ENCODE peak calls at places on chromosomes 4 and X, in seven cellular contexts. One of them, this sample, is unnamed.

GRCh38 chr4:93416337-93417102 is 412.0 kb upstream of the ATOH1 start:
- DNase-seq in H1: no peak
- DNase-seq in GM12878: no peak
- DNase-seq in HepG2: no peak
- DNase-seq in K562: no peak
- DNase-seq in HCT116: no peak
- DNase-seq in SK-N-SH: peak
- DNase-seq in this sample: no peak

GRCh38 chr4:165207016-165207430 is 338 bp upstream of the KLHL2 start:
- DNase-seq in K562: no peak
- DNase-seq in HepG2: no peak
- DNase-seq in H1: no peak
- DNase-seq in GM12878: no peak
- DNase-seq in HCT116: no peak
- DNase-seq in SK-N-SH: no peak
- DNase-seq in this sample: peak

GRCh38 chr4:1210241-1210841 is 38.0 kb upstream of the SPON2 start:
- DNase-seq in HCT116: no peak
- DNase-seq in GM12878: no peak
- DNase-seq in K562: no peak
- DNase-seq in SK-N-SH: no peak
- DNase-seq in HepG2: no peak
- DNase-seq in H1: no peak
- DNase-seq in this sample: no peak

GRCh38 chr4:135949926-135950325 is 1582.4 kb downstream of the PCDH18 start:
- DNase-seq in H1: no peak
- DNase-seq in GM12878: no peak
- DNase-seq in SK-N-SH: no peak
- DNase-seq in HepG2: no peak
- DNase-seq in HCT116: no peak
- DNase-seq in K562: no peak
- DNase-seq in this sample: no peak

GRCh38 chrX:151789179-151789800 is 54.7 kb downstream of the CNGA2 start:
- DNase-seq in K562: no peak
- DNase-seq in HepG2: no peak
- DNase-seq in H1: no peak
- DNase-seq in GM12878: no peak
- DNase-seq in HCT116: no peak
- DNase-seq in SK-N-SH: no peak
- DNase-seq in this sample: peak

GRCh38 chr4:98508825-98509539 is 149.4 kb downstream of the TSPAN5 start:
- DNase-seq in SK-N-SH: no peak
- DNase-seq in K562: no peak
- DNase-seq in GM12878: no peak
- DNase-seq in H1: no peak
- DNase-seq in HepG2: no peak
- DNase-seq in HCT116: peak
- DNase-seq in this sample: no peak

GRCh38 chr4:47856713-47857112 is 18.8 kb upstream of the CORIN start:
- DNase-seq in HepG2: no peak
- DNase-seq in K562: no peak
- DNase-seq in SK-N-SH: no peak
- DNase-seq in HCT116: no peak
- DNase-seq in GM12878: no peak
- DNase-seq in H1: no peak
- DNase-seq in this sample: no peak

GRCh38 chrX:71911023-71911730 is 532 bp downstream of the NHSL2 start:
- DNase-seq in K562: no peak
- DNase-seq in GM12878: no peak
- DNase-seq in HepG2: no peak
- DNase-seq in H1: peak
- DNase-seq in SK-N-SH: peak
- DNase-seq in HCT116: no peak
- DNase-seq in this sample: no peak

DNA sequence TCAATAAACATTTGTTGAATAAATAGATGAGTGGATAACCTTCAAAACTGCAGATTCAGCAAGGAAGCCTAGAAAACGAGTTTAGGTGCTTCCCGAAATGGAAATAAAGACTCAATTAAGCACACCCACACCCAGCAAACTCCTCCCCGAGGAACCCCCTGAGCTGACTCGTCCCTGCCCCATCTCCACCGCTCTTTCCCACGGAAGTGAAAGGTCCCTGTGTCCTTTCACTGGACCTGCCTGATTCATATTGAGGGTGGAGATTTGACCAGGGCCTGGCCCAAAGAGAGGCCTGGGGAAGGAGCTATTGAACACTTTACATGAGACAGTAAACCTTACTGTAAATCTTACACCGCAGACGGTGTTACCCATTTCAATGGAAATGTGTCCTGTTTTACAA is 129.1 kb downstream of the CPZ start:
- DNase-seq in K562: no peak
- DNase-seq in GM12878: no peak
- DNase-seq in SK-N-SH: no peak
- DNase-seq in HCT116: no peak
- DNase-seq in HepG2: no peak
- DNase-seq in H1: peak
- DNase-seq in this sample: no peak
- TF ChIP-seq JUND in K562: no peak
- TF ChIP-seq JUND in GM12878: no peak
- TF ChIP-seq JUND in SK-N-SH: no peak
- TF ChIP-seq JUND in HCT116: no peak
- TF ChIP-seq JUND in HepG2: no peak
- TF ChIP-seq JUND in H1: no peak
- TF ChIP-seq JUND in this sample: no peak

GRCh38 chr4:120671538-120671937 is 251.0 kb downstream of the PRDM5 start:
- DNase-seq in K562: no peak
- DNase-seq in HepG2: no peak
- DNase-seq in GM12878: no peak
- DNase-seq in HCT116: no peak
- DNase-seq in H1: no peak
- DNase-seq in SK-N-SH: no peak
- DNase-seq in this sample: no peak

GRCh38 chr4:120673696-120674095 is 248.8 kb downstream of the PRDM5 start:
- DNase-seq in SK-N-SH: no peak
- DNase-seq in HepG2: no peak
- DNase-seq in H1: no peak
- DNase-seq in K562: no peak
- DNase-seq in HCT116: no peak
- DNase-seq in GM12878: no peak
- DNase-seq in this sample: no peak

GRCh38 chr4:120667102-120667501 is 255.4 kb downstream of the PRDM5 start:
- DNase-seq in GM12878: no peak
- DNase-seq in H1: no peak
- DNase-seq in SK-N-SH: no peak
- DNase-seq in HCT116: no peak
- DNase-seq in K562: no peak
- DNase-seq in HepG2: no peak
- DNase-seq in this sample: no peak

DNA sequence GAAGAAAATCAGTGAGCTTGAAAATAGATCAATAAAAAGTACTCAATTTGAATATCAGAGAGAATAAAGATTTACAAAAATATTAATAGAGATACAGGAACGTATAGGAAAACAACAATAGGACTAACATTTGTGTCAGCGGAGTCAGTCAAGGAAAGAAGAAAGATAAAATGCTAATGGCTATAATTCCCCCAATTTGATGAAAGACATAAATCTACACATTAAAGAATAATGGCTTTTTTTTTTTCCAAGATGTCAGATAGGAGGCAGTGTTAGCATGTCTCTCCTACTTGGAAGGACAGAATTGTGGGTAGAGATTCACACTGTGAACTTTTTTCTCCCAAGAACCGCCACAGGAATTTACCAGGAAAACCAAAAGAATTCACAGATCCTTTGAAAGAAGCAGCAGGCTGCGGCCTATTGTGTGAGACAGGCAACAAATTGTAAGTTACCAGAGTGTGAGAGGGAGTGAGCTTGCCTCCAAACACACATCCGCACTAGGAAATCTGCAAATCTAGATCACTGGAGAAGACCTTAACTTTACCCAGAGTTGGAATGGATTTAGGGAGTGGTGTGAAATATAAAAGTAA is 249.9 kb downstream of the PRDM5 start:
- DNase-seq in GM12878: no peak
- DNase-seq in HCT116: no peak
- DNase-seq in SK-N-SH: no peak
- DNase-seq in K562: no peak
- DNase-seq in H1: no peak
- DNase-seq in HepG2: no peak
- DNase-seq in this sample: no peak
- TF ChIP-seq JUND in GM12878: no peak
- TF ChIP-seq JUND in HCT116: no peak
- TF ChIP-seq JUND in SK-N-SH: no peak
- TF ChIP-seq JUND in K562: no peak
- TF ChIP-seq JUND in H1: no peak
- TF ChIP-seq JUND in HepG2: no peak
- TF ChIP-seq JUND in this sample: no peak

GRCh38 chrX:49069038-49069437 is 4.8 kb downstream of the PRAF2 start:
- DNase-seq in K562: no peak
- DNase-seq in H1: no peak
- DNase-seq in SK-N-SH: no peak
- DNase-seq in GM12878: no peak
- DNase-seq in HepG2: no peak
- DNase-seq in HCT116: no peak
- DNase-seq in this sample: no peak

GRCh38 chrX:49066278-49066677 is 7.5 kb downstream of the CCDC120 start:
- DNase-seq in SK-N-SH: no peak
- DNase-seq in HCT116: no peak
- DNase-seq in H1: no peak
- DNase-seq in K562: no peak
- DNase-seq in HepG2: no peak
- DNase-seq in GM12878: no peak
- DNase-seq in this sample: no peak

GRCh38 chrX:49064735-49065134 is 5.9 kb downstream of the CCDC120 start:
- DNase-seq in HCT116: no peak
- DNase-seq in HepG2: no peak
- DNase-seq in H1: no peak
- DNase-seq in GM12878: no peak
- DNase-seq in SK-N-SH: no peak
- DNase-seq in K562: peak
- DNase-seq in this sample: no peak

GRCh38 chrX:49066690-49067089 is 7.1 kb downstream of the PRAF2 start:
- DNase-seq in SK-N-SH: no peak
- DNase-seq in GM12878: no peak
- DNase-seq in K562: no peak
- DNase-seq in HCT116: no peak
- DNase-seq in HepG2: no peak
- DNase-seq in H1: no peak
- DNase-seq in this sample: no peak

DNA sequence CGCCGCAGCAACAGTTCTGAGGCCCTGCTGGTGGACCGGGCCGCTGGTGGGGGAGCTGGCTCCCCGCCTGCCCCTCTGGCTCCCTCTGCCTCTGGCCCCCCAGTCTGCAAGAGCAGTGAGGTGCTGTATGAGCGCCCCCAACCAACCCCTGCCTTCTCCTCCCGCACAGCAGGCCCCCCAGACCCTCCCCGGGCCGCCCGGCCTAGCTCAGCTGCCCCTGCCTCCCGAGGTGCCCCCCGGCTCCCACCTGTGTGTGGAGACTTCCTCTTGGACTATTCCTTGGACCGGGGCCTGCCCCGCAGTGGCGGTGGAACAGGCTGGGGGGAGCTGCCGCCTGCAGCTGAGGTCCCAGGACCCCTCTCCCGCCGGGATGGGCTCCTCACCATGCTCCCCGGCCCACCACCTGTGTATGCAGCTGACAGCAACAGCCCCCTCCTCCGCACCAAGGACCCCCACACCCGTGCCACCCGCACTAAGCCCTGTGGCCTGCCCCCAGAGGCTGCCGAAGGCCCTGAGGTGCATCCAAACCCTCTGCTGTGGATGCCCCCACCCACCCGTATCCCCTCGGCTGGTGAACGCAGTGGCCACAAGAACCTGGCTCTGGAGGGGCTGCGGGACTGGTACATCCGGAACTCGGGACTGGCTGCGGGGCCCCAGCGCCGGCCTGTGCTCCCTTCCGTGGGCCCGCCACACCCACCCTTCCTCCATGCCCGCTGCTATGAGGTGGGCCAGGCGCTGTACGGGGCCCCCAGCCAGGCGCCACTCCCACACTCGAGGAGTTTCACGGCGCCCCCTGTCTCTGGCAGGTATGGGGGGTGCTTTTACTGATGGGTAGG is 6.3 kb downstream of the PRAF2 start:
- DNase-seq in SK-N-SH: peak
- DNase-seq in HCT116: no peak
- DNase-seq in K562: no peak
- DNase-seq in H1: no peak
- DNase-seq in HepG2: no peak
- DNase-seq in GM12878: no peak
- DNase-seq in this sample: no peak
- TF ChIP-seq JUND in SK-N-SH: no peak
- TF ChIP-seq JUND in HCT116: no peak
- TF ChIP-seq JUND in K562: no peak
- TF ChIP-seq JUND in H1: no peak
- TF ChIP-seq JUND in HepG2: no peak
- TF ChIP-seq JUND in GM12878: no peak
- TF ChIP-seq JUND in this sample: no peak

GRCh38 chrX:107775000-107775733 is 420 bp downstream of the TSC22D3 start:
- DNase-seq in K562: no peak
- DNase-seq in HepG2: no peak
- DNase-seq in GM12878: no peak
- DNase-seq in H1: peak
- DNase-seq in HCT116: no peak
- DNase-seq in SK-N-SH: no peak
- DNase-seq in this sample: no peak

GRCh38 chrX:107773206-107773605 is 2.4 kb downstream of the TSC22D3 start:
- DNase-seq in H1: no peak
- DNase-seq in SK-N-SH: no peak
- DNase-seq in GM12878: no peak
- DNase-seq in K562: no peak
- DNase-seq in HepG2: no peak
- DNase-seq in HCT116: no peak
- DNase-seq in this sample: no peak

GRCh38 chrX:107776649-107777535 is 641 bp upstream of the NCBP2L start:
- DNase-seq in HCT116: peak
- DNase-seq in GM12878: peak
- DNase-seq in H1: peak
- DNase-seq in SK-N-SH: peak
- DNase-seq in K562: peak
- DNase-seq in HepG2: peak
- DNase-seq in this sample: peak

GRCh38 chrX:107775734-107776511 is at the start of gene TSC22D3:
- DNase-seq in K562: peak
- DNase-seq in HepG2: peak
- DNase-seq in HCT116: peak
- DNase-seq in SK-N-SH: peak
- DNase-seq in H1: peak
- DNase-seq in GM12878: no peak
- DNase-seq in this sample: peak

DNA sequence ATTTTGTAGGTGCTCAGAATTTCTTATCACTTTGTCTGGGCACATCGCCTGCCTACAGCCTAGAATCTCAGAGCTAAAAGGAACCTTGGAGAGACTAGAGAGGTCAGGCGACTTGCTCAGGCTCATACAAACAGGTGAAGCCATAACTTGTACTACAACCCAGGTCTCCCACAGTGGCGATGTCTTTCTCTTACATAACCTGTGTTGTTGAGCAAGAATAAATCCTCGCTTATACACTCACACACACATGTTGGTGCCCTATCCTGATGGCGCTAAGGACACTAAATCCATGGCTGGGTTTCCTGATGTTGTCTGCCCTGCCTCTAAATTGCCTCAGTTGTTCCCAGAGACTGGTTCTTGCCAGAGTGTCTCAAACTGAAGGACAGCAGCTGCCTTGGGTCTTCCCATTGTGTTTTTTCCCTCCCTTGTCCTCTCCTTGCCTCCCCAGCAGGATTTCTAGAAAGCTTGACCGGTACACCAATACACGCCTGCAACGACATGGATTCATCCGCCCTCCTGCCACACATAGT is 1.6 kb downstream of the TSC22D3 start:
- DNase-seq in K562: no peak
- DNase-seq in SK-N-SH: no peak
- DNase-seq in HCT116: no peak
- DNase-seq in HepG2: no peak
- DNase-seq in GM12878: no peak
- DNase-seq in H1: no peak
- DNase-seq in this sample: no peak
- TF ChIP-seq JUND in K562: no peak
- TF ChIP-seq JUND in SK-N-SH: no peak
- TF ChIP-seq JUND in HCT116: no peak
- TF ChIP-seq JUND in HepG2: no peak
- TF ChIP-seq JUND in GM12878: no peak
- TF ChIP-seq JUND in H1: no peak
- TF ChIP-seq JUND in this sample: no peak